ENCODE peak calls at places on chromosomes 4 and X, in six cellular contexts. A is glomerular endothelial cell, D is GM23248, P is nucleus accumbens, G is ELR, U is GM13977. Q is an unnamed sample.
A peak's percentile ranks its signal among the peaks of the same experiment; 100 is the strongest.

GRCh38 chr4:113169368-113169767 is 119.9 kb downstream of the ANK2 start:
- DNase-seq in D (no peak), G (no peak), P (no peak), A (no peak), U (no peak), Q (no peak)

GRCh38 chrX:100687128-100687527 is 43.1 kb downstream of the SRPX2 start:
- DNase-seq in A (no peak), U (no peak), P (no peak), G (no peak), D (no peak), Q (no peak)

GRCh38 chrX:120090208-120090607 is 12.7 kb upstream of the RHOXF2B start:
- DNase-seq in G (no peak), U (no peak), P (no peak), A (no peak), D (no peak), Q (no peak)

GRCh38 chr4:3775576-3775975 is 9.4 kb downstream of the ADRA2C start:
- DNase-seq in P (no peak), D (no peak), G (no peak), A (no peak), U (no peak), Q (no peak)

GRCh38 chrX:49053223-49054072 is 5.4 kb upstream of the CCDC120 start:
- DNase-seq in A (no peak), G (peak; percentile 64), D (peak; percentile 63), P (no peak), U (peak; percentile 83), Q (peak; percentile 41)

GRCh38 chr4:38188631-38189101 is 228.5 kb downstream of the PTTG2 start:
- DNase-seq in G (peak; percentile 52), P (no peak), D (peak; percentile 29), U (no peak), A (no peak), Q (no peak)

GRCh38 chr4:147547314-147548056 is 66.6 kb downstream of the EDNRA start:
- DNase-seq in G (peak; percentile 81), P (no peak), D (peak; percentile 68), A (no peak), U (peak; percentile 9), Q (no peak)

GRCh38 chrX:37943554-37943953 is 62.8 kb upstream of the SYTL5 start:
- DNase-seq in D (no peak), G (no peak), P (no peak), U (no peak), A (no peak), Q (no peak)

GRCh38 chr4:37324526-37324925 is 80.0 kb downstream of the NWD2 start:
- DNase-seq in D (no peak), G (no peak), A (no peak), P (no peak), U (no peak), Q (no peak)

GRCh38 chr4:112099701-112100289 is 45.5 kb upstream of the FAM241A start:
- DNase-seq in U (peak; percentile 46), D (peak; percentile 73), A (no peak), P (no peak), G (peak; percentile 71), Q (no peak)

GRCh38 chrX:84339507-84340364 is 151.7 kb upstream of the RPS6KA6 start:
- DNase-seq in D (peak; percentile 32), G (peak; percentile 47), A (no peak), U (peak; percentile 7), P (no peak), Q (no peak)

GRCh38 chr4:107721436-107722090 is 1.5 kb upstream of the PAPSS1 start:
- DNase-seq in D (no peak), P (no peak), U (peak; percentile 32), G (no peak), A (no peak), Q (peak; percentile 24)

GRCh38 chr4:153408932-153409331 is 57.2 kb upstream of the TMEM131L start:
- DNase-seq in G (peak; percentile 54), A (no peak), P (no peak), D (no peak), U (no peak), Q (no peak)

GRCh38 chrX:9871871-9872270 is 85.6 kb downstream of the SHROOM2 start:
- DNase-seq in G (no peak), U (no peak), P (no peak), D (peak; percentile 39), A (no peak), Q (no peak)

GRCh38 chrX:152637649-152638442 is at the start of gene GABRQ:
- DNase-seq in P (peak; percentile 12), A (no peak), D (peak; percentile 51), G (no peak), U (no peak), Q (no peak)

GRCh38 chr4:81460115-81460836 is 11.4 kb downstream of the RASGEF1B start:
- DNase-seq in A (no peak), P (peak; percentile 36), D (no peak), G (no peak), U (no peak), Q (no peak)

GRCh38 chr4:100935090-100935489 is 412.2 kb downstream of the PPP3CA start:
- DNase-seq in U (no peak), G (peak; percentile 8), P (no peak), D (peak; percentile 19), A (no peak), Q (no peak)

GRCh38 chr4:15294832-15295231 is 133.0 kb upstream of the C1QTNF7 start:
- DNase-seq in G (no peak), U (no peak), D (no peak), A (no peak), P (no peak), Q (no peak)

GRCh38 chr4:100086766-100087431 is 103.4 kb downstream of the DDIT4L start:
- DNase-seq in D (peak; percentile 54), U (no peak), P (no peak), G (no peak), A (no peak), Q (no peak)

GRCh38 chrX:42149281-42149680 is 225.9 kb upstream of the CASK start:
- DNase-seq in G (no peak), U (no peak), D (no peak), P (no peak), A (no peak), Q (no peak)

GRCh38 chrX:68508799-68509198 is 9.9 kb downstream of the YIPF6 start:
- DNase-seq in P (no peak), U (no peak), A (no peak), D (peak; percentile 9), G (peak; percentile 25), Q (no peak)

GRCh38 chrX:9534686-9535085 is 69.8 kb downstream of the TBL1X start:
- DNase-seq in G (no peak), D (peak; percentile 51), P (no peak), U (no peak), A (no peak), Q (no peak)

GRCh38 chr4:158131037-158131436 is 41.8 kb downstream of the GASK1B start:
- DNase-seq in A (no peak), P (no peak), G (no peak), U (no peak), D (peak; percentile 76), Q (no peak)

GRCh38 chr4:1958276-1959103 is 50.3 kb downstream of the NELFA start:
- DNase-seq in A (no peak), U (no peak), P (no peak), D (no peak), G (no peak), Q (no peak)

GRCh38 chr4:61068745-61069144 is 131.4 kb upstream of the ADGRL3 start:
- DNase-seq in D (no peak), G (peak; percentile 26), U (no peak), A (no peak), P (no peak), Q (no peak)

GRCh38 chrX:55778322-55778721 is 60.8 kb downstream of the RRAGB start:
- DNase-seq in G (no peak), D (peak; percentile 14), A (no peak), U (no peak), P (no peak), Q (no peak)

GRCh38 chrX:124415115-124415798 is 68.9 kb downstream of the SH2D1A start:
- DNase-seq in A (no peak), D (no peak), G (no peak), P (no peak), U (no peak), Q (no peak)

GRCh38 chr4:184163813-184164212 is 53.9 kb downstream of the ENPP6 start:
- DNase-seq in A (no peak), P (peak; percentile 42), U (no peak), D (peak; percentile 48), G (peak; percentile 41), Q (no peak)